ENCODE peak calls at places on chromosomes 6 and 20, in five cellular contexts. C is mesendoderm; K is effector memory CD4-positive, alpha-beta T cell; A is heart left ventricle; X is right atrium auricular region. M is an unnamed sample. For H3K36me3, the result is how much of the 10 kb centered on the place peaks cover.

GRCh38 chr6:8085053-8085511 is 17.3 kb downstream of the EEF1E1 start:
- DNase-seq in A (no peak), X (no peak), C (peak), K (no peak), M (no peak)

GRCh38 chr6:137728386-137729349 is 138.4 kb upstream of the TNFAIP3 start:
- DNase-seq in X (peak), K (no peak), C (no peak), A (peak), M (no peak)

GRCh38 chr20:64079273-64080012 is at the start of gene RGS19:
- DNase-seq in C (peak), X (no peak), K (peak), A (peak), M (peak)

GRCh38 chr6:169978615-169979161 is 227.3 kb downstream of the ERMARD start:
- DNase-seq in K (no peak), C (no peak), A (no peak), X (no peak), M (no peak)

GRCh38 chr20:6381887-6382286 is 259.1 kb upstream of the FERMT1 start:
- DNase-seq in X (no peak), C (peak), A (no peak), K (no peak), M (no peak)

GRCh38 chr6:132202569-132202968 is 198.7 kb downstream of the MOXD1 start:
- DNase-seq in K (no peak), X (no peak), C (no peak), A (peak), M (no peak)

GRCh38 chr6:118548136-118548535 is at the start of gene PLN:
- DNase-seq in K (no peak), X (no peak), A (no peak), C (peak), M (no peak)

GRCh38 chr6:142500265-142500786 is 198.5 kb downstream of the ADGRG6 start:
- DNase-seq in A (no peak), K (no peak), C (no peak), X (no peak), M (no peak)

GRCh38 chr6:156126535-156126934 is 650.6 kb upstream of the ARID1B start:
- DNase-seq in K (no peak), X (no peak), A (no peak), C (peak), M (no peak)

GRCh38 chr6:170107606-170108222 is 183.2 kb downstream of the DLL1 start:
- DNase-seq in A (peak), K (no peak), X (peak), C (no peak), M (no peak)

GRCh38 chr6:11428895-11429294 is 108.7 kb upstream of the TMEM170B start:
- DNase-seq in A (no peak), C (peak), K (no peak), X (no peak), M (no peak)

GRCh38 chr6:148611213-148611612 is 135.6 kb upstream of the UST start:
- DNase-seq in X (peak), C (no peak), K (no peak), A (peak), M (no peak)

GRCh38 chr6:90175627-90176538 is 120.8 kb downstream of the BACH2 start:
- DNase-seq in K (peak), X (no peak), A (no peak), C (no peak), M (no peak)

GRCh38 chr6:44538131-44538835 is 150.8 kb downstream of the CDC5L start:
- DNase-seq in A (no peak), X (no peak), C (no peak), K (no peak), M (no peak)

GRCh38 chr6:65126667-65127066 is 580.4 kb downstream of the EYS start:
- DNase-seq in K (no peak), C (peak), X (no peak), A (no peak), M (no peak)

GRCh38 chr6:110658621-110659211 is 156.6 kb downstream of the CDK19 start:
- DNase-seq in X (no peak), A (no peak), K (no peak), C (no peak), M (no peak)

GRCh38 chr20:31803552-31804291 is 15.4 kb upstream of the MYLK2 start:
- DNase-seq in C (no peak), K (no peak), A (no peak), X (no peak), M (no peak)

GRCh38 chr6:97440590-97441176 is 157.7 kb upstream of the MMS22L start:
- DNase-seq in X (no peak), A (no peak), K (no peak), C (peak), M (no peak)

GRCh38 chr20:31666258-31667042 is 28.7 kb downstream of the COX4I2 start:
- DNase-seq in X (no peak), A (peak), K (no peak), C (peak), M (no peak)

GRCh38 chr6:170223718-170224693 is 66.9 kb downstream of the DLL1 start:
- DNase-seq in A (peak), X (no peak), K (no peak), C (peak), M (no peak)

GRCh38 chr6:2713473-2714358 is 37.0 kb downstream of the MYLK4 start:
- DNase-seq in K (no peak), X (no peak), A (no peak), C (peak), M (no peak)

GRCh38 chr20:63496404-63497120 is 2.3 kb downstream of the EEF1A2 start:
- DNase-seq in K (no peak), C (no peak), A (no peak), X (no peak), M (no peak)

GRCh38 chr6:106783631-106784566 is 154.5 kb downstream of the QRSL1 start:
- DNase-seq in X (no peak), K (no peak), C (peak), A (no peak), M (no peak)

GRCh38 chr6:93317587-93317986 is 101.8 kb downstream of the EPHA7 start:
- DNase-seq in A (no peak), C (peak), K (no peak), X (no peak), M (no peak)

GRCh38 chr6:154821099-154821498 is 87.9 kb downstream of the SCAF8 start:
- DNase-seq in X (no peak), K (no peak), C (no peak), A (no peak), M (no peak)

GRCh38 chr6:34358389-34358906 is 34.0 kb downstream of the NUDT3 start:
- DNase-seq in C (no peak), A (no peak), K (no peak), X (no peak), M (no peak)

GRCh38 chr6:9248125-9248524 is 812.8 kb upstream of the SLC35B3 start:
- DNase-seq in X (no peak), K (no peak), A (no peak), C (no peak), M (no peak)

GRCh38 chr6:113050010-113050893 is 703.1 kb downstream of the RFPL4B start:
- DNase-seq in X (no peak), A (no peak), K (no peak), C (no peak), M (no peak)

GRCh38 chr6:32868257-32868788 is 14.3 kb downstream of the PSMB9 start:
- DNase-seq in C (peak), A (peak), K (peak), X (peak), M (peak)

GRCh38 chr6:53984163-53984562 is 127.1 kb upstream of the MLIP start:
- DNase-seq in K (no peak), A (no peak), C (no peak), X (no peak), M (no peak)

GRCh38 chr6:17331238-17331637 is 50.1 kb downstream of the RBM24 start:
- DNase-seq in C (no peak), X (no peak), K (no peak), A (no peak), M (no peak)

GRCh38 chr20:16944753-16945152 is 196.6 kb downstream of the OTOR start:
- DNase-seq in X (no peak), C (peak), K (no peak), A (no peak), M (no peak)

GRCh38 chr6:74946961-74947360 is 258.9 kb downstream of the COL12A1 start:
- DNase-seq in K (no peak), C (no peak), A (no peak), X (no peak), M (no peak)

GRCh38 chr6:129251669-129252376 is 368.9 kb downstream of the LAMA2 start:
- DNase-seq in A (no peak), K (peak), C (peak), X (no peak), M (no peak)

GRCh38 chr6:37485259-37485658 is 14.4 kb downstream of the CCDC167 start:
- DNase-seq in C (peak), X (no peak), A (no peak), K (no peak), M (no peak)

GRCh38 chr20:53677447-53678314 is 84.0 kb upstream of the ZNF217 start:
- DNase-seq in K (no peak), A (peak), C (peak), X (no peak), M (no peak)

GRCh38 chr20:9978395-9979004 is 56.3 kb upstream of the ANKEF1 start:
- DNase-seq in C (peak), X (peak), A (peak), K (no peak), M (peak)

GRCh38 chr6:41430875-41431274 is 95.5 kb downstream of the NCR2 start:
- DNase-seq in C (no peak), A (no peak), X (no peak), K (no peak), M (no peak)

GRCh38 chr6:26180346-26180745 is 93.1 kb downstream of the HFE start:
- DNase-seq in K (no peak), C (no peak), A (no peak), X (no peak), M (no peak)

GRCh38 chr20:35561268-35561667 is 19.4 kb downstream of the ERGIC3 start:
- DNase-seq in C (peak), K (no peak), A (no peak), X (no peak), M (no peak)

DNA sequence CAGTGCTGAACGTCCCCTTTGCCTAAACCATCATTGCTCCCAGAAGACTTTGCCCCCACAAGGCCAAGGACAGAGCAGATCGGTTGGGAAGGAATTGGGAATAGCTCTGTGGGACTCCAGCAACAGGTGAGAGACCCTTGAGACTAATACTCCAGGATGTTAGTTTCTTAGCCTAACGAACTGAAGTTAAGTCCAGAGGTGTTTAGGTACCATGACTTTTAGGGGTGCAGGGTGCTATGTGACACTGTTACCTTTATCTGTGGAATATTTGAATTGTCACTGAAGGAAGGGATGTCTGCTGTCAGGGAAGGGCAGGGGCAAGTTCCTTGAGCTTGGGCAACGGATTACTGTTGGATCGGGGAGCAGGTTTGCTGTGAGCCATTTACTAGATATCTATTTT is 1.9 kb downstream of the BLCAP start:
- DNase-seq in K (no peak), X (no peak), C (no peak), A (no peak), M (no peak)
- H3K4me3 ChIP-seq in K (no peak), X (peak), C (no peak), A (no peak), M (no peak)

GRCh38 chr6:25032964-25033363 is 97.2 kb upstream of the RIPOR2 start:
- DNase-seq in X (no peak), A (no peak), K (no peak), C (no peak), M (no peak)

GRCh38 chr6:25038300-25038699 is 102.5 kb upstream of the RIPOR2 start:
- DNase-seq in K (no peak), X (no peak), A (no peak), C (no peak), M (no peak)

GRCh38 chr6:25036461-25036860 is 100.7 kb upstream of the RIPOR2 start:
- DNase-seq in X (no peak), A (no peak), C (no peak), K (no peak), M (no peak)

GRCh38 chr6:25035451-25036435 is 100.0 kb upstream of the RIPOR2 start:
- DNase-seq in K (no peak), C (peak), X (no peak), A (no peak), M (no peak)

DNA sequence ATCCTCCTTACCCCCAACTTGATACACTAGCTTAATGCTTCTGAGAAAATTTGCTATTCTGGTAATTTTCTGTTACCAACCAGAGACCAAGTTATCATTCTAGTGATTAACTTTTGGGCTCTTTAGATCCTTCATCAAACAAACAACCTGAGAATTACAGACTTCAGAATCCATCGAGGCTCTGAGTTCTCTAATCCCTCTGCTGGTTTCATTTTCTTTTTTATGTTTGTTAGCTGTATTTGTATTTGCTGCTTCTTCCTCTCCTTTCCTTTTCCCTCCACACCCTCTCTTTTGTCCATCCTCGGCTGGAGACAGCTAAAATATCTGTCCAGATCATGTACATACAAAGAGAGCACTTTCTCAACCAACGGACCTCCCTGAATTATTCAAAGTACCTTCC is 98.7 kb upstream of the RIPOR2 start:
- DNase-seq in X (no peak), C (no peak), K (no peak), A (no peak), M (no peak)
- H3K27ac ChIP-seq in X (no peak), C (no peak), K (peak), A (no peak), M (peak)

GRCh38 chr20:38941726-38942389 is 15.6 kb downstream of the FAM83D start:
- DNase-seq in A (no peak), K (no peak), C (no peak), X (no peak), M (no peak)

GRCh38 chr20:38940644-38941043 is 14.4 kb downstream of the FAM83D start:
- DNase-seq in X (no peak), C (no peak), K (no peak), A (no peak), M (no peak)

GRCh38 chr20:38937000-38937399 is 10.8 kb downstream of the FAM83D start:
- DNase-seq in A (no peak), K (no peak), X (no peak), C (no peak), M (no peak)

GRCh38 chr20:38937978-38938473 is 11.8 kb downstream of the FAM83D start:
- DNase-seq in A (no peak), C (no peak), K (no peak), X (no peak), M (no peak)

GRCh38 chr20:38939686-38940085 is 13.5 kb downstream of the FAM83D start:
- DNase-seq in X (no peak), C (no peak), A (no peak), K (no peak), M (no peak)
- H3K36me3 ChIP-seq in X (under half), C (under half), A (under half), K (under half), M (under half)

GRCh38 chr20:37406010-37406998 is 60.4 kb downstream of the SRC start:
- DNase-seq in A (no peak), X (no peak), C (no peak), K (no peak), M (no peak)
- H3K4me3 ChIP-seq in A (no peak), X (no peak), C (no peak), K (peak), M (peak)

GRCh38 chr6:6542357-6542756 is 46.2 kb upstream of the LY86 start:
- DNase-seq in C (no peak), A (no peak), X (no peak), K (no peak), M (no peak)

GRCh38 chr6:6546318-6547110 is 42.0 kb upstream of the LY86 start:
- DNase-seq in C (peak), X (no peak), K (no peak), A (peak), M (peak)

GRCh38 chr6:6545616-6546317 is 42.8 kb upstream of the LY86 start:
- DNase-seq in K (no peak), X (no peak), A (no peak), C (no peak), M (no peak)

GRCh38 chr6:6547111-6547879 is 41.2 kb upstream of the LY86 start:
- DNase-seq in X (peak), C (peak), A (peak), K (peak), M (peak)

GRCh38 chr6:6543181-6543879 is 45.2 kb upstream of the LY86 start:
- DNase-seq in A (no peak), X (no peak), C (no peak), K (no peak), M (no peak)
- H3K27ac ChIP-seq in A (no peak), X (no peak), C (no peak), K (no peak), M (no peak)

GRCh38 chr20:4800676-4801449 is 79.2 kb downstream of the PRND start:
- DNase-seq in X (no peak), C (no peak), K (no peak), A (no peak), M (no peak)
- H3K36me3 ChIP-seq in X (under half), C (under half), K (half or more), A (under half), M (under half)

GRCh38 chr6:14640631-14641030 is 523.1 kb downstream of the CD83 start:
- DNase-seq in K (no peak), C (no peak), A (no peak), X (no peak), M (no peak)

GRCh38 chr6:14638562-14638931 is 521.0 kb downstream of the CD83 start:
- DNase-seq in X (no peak), A (no peak), K (no peak), C (no peak), M (no peak)

GRCh38 chr6:14638932-14639875 is 521.6 kb downstream of the CD83 start:
- DNase-seq in K (no peak), X (peak), A (peak), C (peak), M (no peak)

GRCh38 chr6:14641401-14641800 is 523.8 kb downstream of the CD83 start:
- DNase-seq in A (no peak), X (no peak), C (peak), K (no peak), M (no peak)

GRCh38 chr6:14639983-14640599 is 522.5 kb downstream of the CD83 start:
- DNase-seq in A (no peak), X (no peak), C (peak), K (no peak), M (no peak)
- H3K4me3 ChIP-seq in A (no peak), X (no peak), C (no peak), K (no peak), M (no peak)

GRCh38 chr20:37395921-37396519 is 50.1 kb downstream of the SRC start:
- DNase-seq in K (no peak), C (peak), A (no peak), X (no peak), M (no peak)

GRCh38 chr20:37397076-37397953 is 51.4 kb downstream of the SRC start:
- DNase-seq in X (no peak), K (no peak), A (no peak), C (no peak), M (no peak)

GRCh38 chr20:37397954-37398749 is 52.2 kb downstream of the SRC start:
- DNase-seq in X (no peak), K (no peak), A (no peak), C (no peak), M (no peak)

GRCh38 chr20:37395411-37395800 is 49.5 kb downstream of the SRC start:
- DNase-seq in K (no peak), C (no peak), A (no peak), X (no peak), M (no peak)

GRCh38 chr20:37396520-37397075 is 50.7 kb downstream of the SRC start:
- DNase-seq in K (no peak), X (no peak), A (no peak), C (peak), M (no peak)
- H3K27ac ChIP-seq in K (no peak), X (no peak), A (no peak), C (peak), M (no peak)

GRCh38 chr6:105317607-105318533 is 85.0 kb downstream of the PREP start:
- DNase-seq in K (no peak), A (no peak), C (peak), X (no peak), M (peak)
- H3K36me3 ChIP-seq in K (under half), A (under half), C (under half), X (under half), M (under half)

M was measured in CD8-positive, alpha-beta memory T cell.